ENCODE peak calls at places on chromosomes 16 and 17, in five cellular contexts. C is heart right ventricle; L is CD8-positive, alpha-beta T cell; Q is psoas muscle; Z is heart left ventricle. Y is an unnamed sample.

GRCh38 chr16:67833418-67834241 is 8.5 kb upstream of the THAP11 start:
- DNase-seq in Q (peak), Z (peak), L (peak), C (peak), Y (peak)

GRCh38 chr16:4244254-4244812 is 2.5 kb upstream of the SRL start:
- DNase-seq in Z (no peak), L (no peak), C (no peak), Q (no peak), Y (no peak)

GRCh38 chr17:77995146-77995852 is 36.8 kb downstream of the TNRC6C start:
- DNase-seq in Z (peak), L (no peak), Q (peak), C (peak), Y (no peak)

GRCh38 chr16:31529398-31530312 is 2.0 kb downstream of the AHSP start:
- DNase-seq in Z (no peak), C (no peak), Q (no peak), L (no peak), Y (no peak)

GRCh38 chr16:81729451-81729850 is 49.6 kb upstream of the PLCG2 start:
- DNase-seq in C (no peak), L (no peak), Q (no peak), Z (no peak), Y (no peak)

GRCh38 chr17:45948498-45948880 is 50.6 kb upstream of the STH start:
- DNase-seq in C (no peak), Q (no peak), L (no peak), Z (no peak), Y (no peak)

GRCh38 chr17:79835470-79835899 is 3.8 kb downstream of the CBX4 start:
- DNase-seq in Q (no peak), L (no peak), C (no peak), Z (no peak), Y (no peak)

GRCh38 chr17:51107666-51108227 is 12.9 kb downstream of the SPAG9 start:
- DNase-seq in Q (no peak), Z (no peak), C (no peak), L (no peak), Y (no peak)

DNA sequence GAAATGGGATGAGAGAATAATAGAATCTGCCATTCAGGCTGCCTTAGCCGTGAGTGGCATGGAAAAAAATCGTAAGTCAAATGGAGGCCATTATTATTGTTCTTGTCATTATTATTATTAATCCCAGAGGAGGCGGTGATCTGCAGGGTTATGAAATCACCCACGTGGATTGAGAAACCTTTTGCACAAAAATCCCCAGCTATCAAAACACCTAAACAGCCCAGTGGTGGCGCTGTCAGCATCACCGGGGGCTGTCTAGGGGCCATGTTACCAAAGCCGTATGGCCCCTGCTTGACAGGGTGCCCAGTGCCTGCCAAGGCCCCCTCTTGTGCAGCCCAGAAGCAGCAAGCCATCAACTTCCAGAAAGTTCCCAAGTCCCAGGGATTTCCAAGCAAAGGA is 25.2 kb downstream of the CNGB1 start:
- DNase-seq in Z (no peak), C (no peak), L (no peak), Q (no peak), Y (no peak)
- TF ChIP-seq CTCF in Z (no peak), C (no peak), L (no peak), Q (no peak), Y (no peak)

GRCh38 chr17:42276359-42276608 is at the start of gene STAT5B:
- DNase-seq in L (peak), Z (peak), C (peak), Q (peak), Y (peak)

GRCh38 chr17:42274812-42275526 is 1.2 kb downstream of the STAT5B start:
- DNase-seq in Z (no peak), C (no peak), L (no peak), Q (no peak), Y (no peak)

GRCh38 chr17:42275527-42276358 is 448 bp downstream of the STAT5B start:
- DNase-seq in Q (no peak), C (no peak), Z (peak), L (peak), Y (no peak)

GRCh38 chr17:42277342-42277712 is 1.1 kb upstream of the STAT5B start:
- DNase-seq in C (no peak), Q (no peak), Z (no peak), L (no peak), Y (no peak)

DNA sequence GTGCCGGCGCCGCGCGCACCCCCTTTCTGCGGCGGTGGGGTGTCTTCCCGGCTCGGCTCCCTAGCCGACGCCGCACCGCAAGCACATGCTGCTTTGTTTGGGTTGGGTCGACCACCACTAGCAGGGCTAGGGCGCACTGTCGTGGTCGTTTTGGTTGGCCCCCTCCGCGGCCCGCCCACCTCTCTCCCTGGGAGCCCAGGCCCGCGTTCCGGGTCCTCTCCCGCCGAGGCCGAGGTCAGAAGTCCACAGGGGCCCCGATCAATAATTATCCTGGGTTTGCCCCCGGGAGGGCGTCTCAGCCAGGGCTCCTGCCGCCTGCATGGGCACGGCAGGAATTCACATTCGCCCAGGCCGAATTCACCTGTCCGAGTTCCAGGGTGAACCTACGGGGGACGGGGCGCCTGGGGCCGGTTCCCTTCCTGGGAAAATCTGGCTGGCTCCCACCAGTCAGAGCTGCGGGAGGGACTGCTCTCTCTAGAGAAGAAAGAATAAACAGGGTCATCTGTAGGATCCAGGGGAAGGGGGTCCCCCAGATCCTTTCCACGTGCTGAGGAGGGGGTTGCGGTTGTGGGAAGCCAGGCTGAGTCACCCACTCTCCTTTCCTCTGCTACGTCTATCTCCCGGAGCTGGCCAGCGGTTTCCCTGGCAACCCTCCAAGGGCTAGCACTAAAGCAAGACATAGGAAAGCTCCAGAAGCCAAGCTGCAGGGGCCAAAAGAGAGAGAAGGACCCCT is 584 bp upstream of the STAT5B start:
- DNase-seq in Z (peak), Q (peak), C (peak), L (no peak), Y (peak)
- TF ChIP-seq CTCF in Z (no peak), Q (no peak), C (no peak), L (no peak), Y (no peak)

GRCh38 chr16:82738699-82739098 is 111.9 kb downstream of the CDH13 start:
- DNase-seq in C (no peak), Z (no peak), Q (no peak), L (no peak), Y (no peak)
- TF ChIP-seq CTCF in C (peak), Z (peak), Q (peak), L (no peak), Y (no peak)

DNA sequence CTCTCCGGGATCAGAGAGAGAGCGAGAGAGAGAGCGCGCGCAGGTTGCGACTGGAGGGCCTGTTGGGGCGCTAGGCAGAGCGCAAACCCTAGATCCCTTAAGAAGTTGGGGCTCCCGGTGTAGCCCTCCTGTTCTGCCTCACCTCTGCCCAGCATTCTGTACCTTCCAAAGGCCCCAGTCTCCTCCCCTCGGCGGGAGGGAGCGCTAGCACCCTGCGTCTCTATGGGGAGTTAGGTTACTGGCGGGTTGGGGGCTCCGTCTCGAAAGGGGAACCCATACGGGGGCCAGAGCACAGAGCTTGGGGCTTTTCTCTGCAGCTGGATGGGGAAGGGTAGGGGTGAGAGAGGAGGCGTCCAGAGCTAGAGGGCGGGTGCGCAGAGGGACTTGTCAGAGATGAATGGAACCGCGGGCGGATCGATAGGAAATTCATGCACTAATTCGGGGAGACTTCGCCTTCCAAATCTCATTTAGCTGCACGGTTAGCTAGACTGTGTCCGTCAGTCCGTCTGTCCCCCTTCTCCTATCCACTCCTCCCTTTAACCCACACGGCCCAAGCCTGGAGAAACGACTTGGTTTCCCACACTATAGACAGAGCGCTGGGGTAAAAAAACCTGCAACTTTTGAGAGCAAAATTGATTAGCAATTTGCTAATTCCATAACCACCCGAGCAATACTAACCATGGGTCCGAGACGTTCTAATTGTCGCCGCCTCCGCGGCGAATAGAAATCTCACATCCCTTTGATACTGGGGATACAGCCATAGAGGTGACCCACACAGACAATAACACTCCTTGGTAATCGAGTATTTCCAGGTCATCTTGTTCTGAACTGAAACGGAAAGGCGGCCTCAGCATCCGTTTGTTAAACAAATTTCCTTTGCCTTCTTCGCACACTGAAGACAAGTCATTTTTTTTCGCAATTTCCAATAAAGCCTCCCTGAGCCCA is 738 bp upstream of the HOXB4 start:
- DNase-seq in Q (no peak), Z (no peak), C (no peak), L (no peak), Y (no peak)
- TF ChIP-seq CTCF in Q (no peak), Z (no peak), C (no peak), L (no peak), Y (no peak)

DNA sequence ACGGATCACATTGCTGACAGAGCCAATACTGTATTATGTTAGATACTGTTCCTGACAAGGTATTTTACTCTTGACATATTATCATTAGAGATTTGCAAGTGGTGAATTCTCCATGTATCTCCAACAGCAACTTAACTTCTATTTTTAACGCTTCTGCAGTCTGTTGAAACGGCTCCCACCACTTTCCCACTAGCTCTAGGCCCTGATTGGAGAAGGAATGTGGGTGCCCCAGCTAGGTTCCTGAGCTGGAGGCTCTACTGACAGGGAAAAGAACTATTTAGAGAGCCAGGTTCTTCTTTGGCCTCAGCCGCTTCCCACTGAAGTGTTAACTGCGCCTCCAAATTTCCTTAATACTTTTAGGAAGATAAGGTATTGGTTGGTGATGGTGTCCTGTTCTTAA is 191.8 kb downstream of the RBFOX1 start:
- DNase-seq in L (no peak), C (no peak), Z (no peak), Q (no peak), Y (no peak)
- TF ChIP-seq CTCF in L (no peak), C (no peak), Z (no peak), Q (no peak), Y (no peak)

GRCh38 chr17:81480140-81480917 is 32.3 kb downstream of the ACTG1 start:
- DNase-seq in Z (peak), L (no peak), Q (peak), C (no peak), Y (no peak)
- TF ChIP-seq CTCF in Z (no peak), L (no peak), Q (no peak), C (no peak), Y (no peak)

DNA sequence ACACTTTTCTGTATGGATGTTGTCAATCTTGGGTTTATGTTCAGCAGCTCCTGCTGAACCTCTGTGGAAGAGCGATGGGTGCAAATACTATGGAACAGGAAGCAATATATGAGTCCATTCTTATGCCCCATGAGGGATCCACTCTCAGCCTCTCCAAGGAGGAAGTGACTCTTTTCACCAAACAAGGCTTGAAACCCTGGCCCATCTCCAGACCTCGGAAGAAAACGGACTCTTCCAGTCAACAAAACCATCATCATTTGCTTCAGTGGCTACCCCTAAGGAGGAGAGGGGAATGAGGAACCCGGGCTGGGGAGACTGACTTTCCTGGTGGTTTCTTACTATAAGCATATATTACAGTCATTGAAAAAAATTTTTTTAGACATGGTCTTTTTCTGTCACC is 206.2 kb downstream of the AXIN2 start:
- DNase-seq in Q (no peak), C (no peak), L (no peak), Z (no peak), Y (no peak)
- TF ChIP-seq CTCF in Q (no peak), C (no peak), L (no peak), Z (no peak), Y (no peak)

DNA sequence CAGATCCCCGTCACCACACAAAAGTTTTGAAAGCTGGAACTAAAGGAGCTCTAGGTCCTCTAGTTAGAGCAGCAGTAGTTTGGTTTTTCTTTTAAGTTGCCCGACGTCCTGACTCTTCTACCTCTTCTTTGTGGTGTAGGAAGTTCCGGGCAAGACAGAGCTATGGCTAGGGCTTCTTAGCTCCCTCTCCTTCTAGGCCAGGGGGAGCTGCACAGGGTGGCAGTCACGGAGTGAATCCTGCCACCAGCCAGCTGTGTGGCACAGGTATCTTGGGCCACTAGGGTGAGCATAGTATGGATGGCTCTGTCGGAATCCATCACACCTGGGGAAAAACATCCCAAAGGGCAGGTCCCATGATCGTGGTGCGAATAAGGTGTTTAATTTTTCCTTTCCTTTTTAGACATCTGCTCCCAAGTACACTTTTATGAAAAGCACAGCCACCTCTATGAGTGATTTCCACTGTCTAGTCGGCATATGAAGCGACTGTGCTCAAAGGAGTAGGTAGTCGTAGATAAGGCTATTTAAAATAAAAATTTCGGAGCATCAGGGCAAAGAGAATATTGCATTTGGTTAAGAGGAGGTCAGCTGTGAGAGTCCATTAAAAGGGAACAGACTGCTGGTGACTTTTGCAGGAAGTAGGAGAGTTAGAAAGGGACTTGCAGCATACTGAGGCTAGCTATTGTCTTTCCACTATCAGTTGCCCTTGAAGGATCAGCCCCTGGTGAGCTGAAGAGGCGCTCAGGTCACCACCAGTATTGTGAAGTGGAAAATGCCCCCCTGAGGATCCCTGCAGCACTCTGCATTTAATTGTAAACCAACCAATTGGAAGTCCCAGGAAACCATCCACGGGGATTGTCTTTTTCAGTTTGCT is 2.1 kb downstream of the PRKCA start:
- DNase-seq in Z (no peak), C (no peak), L (no peak), Q (no peak), Y (no peak)
- TF ChIP-seq CTCF in Z (no peak), C (no peak), L (no peak), Q (no peak), Y (no peak)

GRCh38 chr16:1305823-1306222 is 3.6 kb upstream of the UBE2I start:
- DNase-seq in Z (no peak), C (no peak), L (no peak), Q (no peak), Y (no peak)

GRCh38 chr16:1309888-1310831 is 724 bp downstream of the UBE2I start:
- DNase-seq in Q (peak), C (peak), L (peak), Z (peak), Y (no peak)

GRCh38 chr16:1308036-1308976 is 1.1 kb upstream of the UBE2I start:
- DNase-seq in Q (no peak), C (no peak), Z (no peak), L (no peak), Y (no peak)

GRCh38 chr16:1308977-1309885 is at the start of gene UBE2I:
- DNase-seq in Z (peak), L (peak), C (peak), Q (peak), Y (peak)

GRCh38 chr16:1306344-1306743 is 3.1 kb upstream of the UBE2I start:
- DNase-seq in L (no peak), Z (no peak), Q (no peak), C (no peak), Y (no peak)
- TF ChIP-seq CTCF in L (no peak), Z (no peak), Q (no peak), C (no peak), Y (no peak)